ENCODE peak calls at places on chromosomes 6 and 20, in eight cellular contexts. R is endothelial cell of umbilical vein, N is prostate gland, T is heart left ventricle, Y is spleen, C is right lobe of liver, H is lower leg skin, E is tibial nerve. W is an unnamed sample.

GRCh38 chr6:52360028-52360427 is 1.9 kb upstream of the PAQR8 start:
- DNase-seq in R (no peak), N (no peak), T (no peak), Y (no peak), C (no peak), H (no peak), E (no peak), W (no peak)

GRCh38 chr20:6765469-6766058 is 1.9 kb upstream of the BMP2 start:
- DNase-seq in R (peak), N (no peak), T (no peak), Y (no peak), C (no peak), H (no peak), E (no peak), W (no peak)

GRCh38 chr6:141580988-141581387 is 551.7 kb upstream of the GJE1 start:
- DNase-seq in R (no peak), N (no peak), T (no peak), Y (no peak), C (no peak), H (no peak), E (no peak), W (no peak)

GRCh38 chr6:73521351-73522254 is 771 bp upstream of the EEF1A1 start:
- DNase-seq in R (peak), N (no peak), T (peak), Y (peak), C (no peak), H (peak), E (no peak), W (no peak)

GRCh38 chr6:15495375-15495901 is 167.4 kb downstream of the DTNBP1 start:
- DNase-seq in R (no peak), N (no peak), T (no peak), Y (no peak), C (no peak), H (no peak), E (no peak), W (no peak)

GRCh38 chr20:18091624-18092023 is 33.9 kb upstream of the OVOL2 start:
- DNase-seq in R (no peak), N (no peak), T (no peak), Y (no peak), C (peak), H (peak), E (no peak), W (no peak)

GRCh38 chr20:9100721-9101120 is 31.8 kb downstream of the PLCB4 start:
- DNase-seq in R (no peak), N (no peak), T (no peak), Y (no peak), C (no peak), H (no peak), E (no peak), W (no peak)

GRCh38 chr20:41696428-41696827 is 78.3 kb upstream of the CHD6 start:
- DNase-seq in R (no peak), N (no peak), T (no peak), Y (no peak), C (no peak), H (no peak), E (no peak), W (no peak)

GRCh38 chr20:57091748-57092111 is 174.7 kb downstream of the BMP7 start:
- DNase-seq in R (no peak), N (no peak), T (no peak), Y (no peak), C (no peak), H (no peak), E (no peak), W (no peak)

GRCh38 chr6:72348926-72349325 is 272.9 kb upstream of the KCNQ5 start:
- DNase-seq in R (no peak), N (no peak), T (no peak), Y (no peak), C (no peak), H (no peak), E (no peak), W (no peak)

GRCh38 chr6:2961971-2962370 is 9.4 kb downstream of the SERPINB6 start:
- DNase-seq in R (no peak), N (peak), T (no peak), Y (no peak), C (no peak), H (peak), E (no peak), W (no peak)

GRCh38 chr6:35833534-35833933 is 28.4 kb downstream of the LHFPL5 start:
- DNase-seq in R (no peak), N (no peak), T (no peak), Y (no peak), C (no peak), H (no peak), E (no peak), W (no peak)

GRCh38 chr6:107612762-107613415 is 123.0 kb downstream of the SOBP start:
- DNase-seq in R (peak), N (no peak), T (no peak), Y (no peak), C (no peak), H (no peak), E (no peak), W (no peak)

GRCh38 chr6:45192556-45192955 is 135.6 kb upstream of the RUNX2 start:
- DNase-seq in R (no peak), N (no peak), T (no peak), Y (no peak), C (no peak), H (no peak), E (no peak), W (no peak)

GRCh38 chr6:138410972-138411667 is 7.1 kb downstream of the HEBP2 start:
- DNase-seq in R (peak), N (no peak), T (no peak), Y (no peak), C (no peak), H (no peak), E (no peak), W (peak)

GRCh38 chr6:14286634-14287428 is 169.3 kb downstream of the CD83 start:
- DNase-seq in R (no peak), N (no peak), T (no peak), Y (no peak), C (no peak), H (no peak), E (no peak), W (no peak)

GRCh38 chr6:155654474-155654873 is 198.8 kb upstream of the NOX3 start:
- DNase-seq in R (no peak), N (no peak), T (no peak), Y (no peak), C (no peak), H (no peak), E (no peak), W (no peak)

GRCh38 chr6:45049188-45049843 is 278.8 kb upstream of the RUNX2 start:
- DNase-seq in R (peak), N (no peak), T (no peak), Y (no peak), C (no peak), H (no peak), E (no peak), W (peak)

GRCh38 chr6:101114703-101115102 is 233.6 kb upstream of the ASCC3 start:
- DNase-seq in R (no peak), N (no peak), T (no peak), Y (no peak), C (no peak), H (no peak), E (no peak), W (peak)

GRCh38 chr6:88365656-88366055 is 199.5 kb upstream of the CNR1 start:
- DNase-seq in R (no peak), N (no peak), T (no peak), Y (no peak), C (no peak), H (no peak), E (no peak), W (no peak)

GRCh38 chr6:149991838-149992237 is 28.1 kb downstream of the ULBP1 start:
- DNase-seq in R (no peak), N (no peak), T (no peak), Y (no peak), C (no peak), H (peak), E (no peak), W (no peak)

GRCh38 chr20:35363190-35363589 is 48.6 kb downstream of the UQCC1 start:
- DNase-seq in R (no peak), N (no peak), T (no peak), Y (no peak), C (no peak), H (no peak), E (no peak), W (no peak)

GRCh38 chr20:62336329-62336728 is 30.8 kb downstream of the LAMA5 start:
- DNase-seq in R (no peak), N (no peak), T (peak), Y (no peak), C (no peak), H (no peak), E (no peak), W (no peak)

GRCh38 chr20:13320702-13321101 is 99.6 kb downstream of the ISM1 start:
- DNase-seq in R (no peak), N (no peak), T (no peak), Y (no peak), C (no peak), H (no peak), E (no peak), W (no peak)

GRCh38 chr6:169106176-169106575 is 147.5 kb downstream of the THBS2 start:
- DNase-seq in R (no peak), N (no peak), T (no peak), Y (no peak), C (no peak), H (no peak), E (no peak), W (no peak)

GRCh38 chr6:166671434-166672061 is 44.5 kb upstream of the RPS6KA2 start:
- DNase-seq in R (no peak), N (no peak), T (no peak), Y (no peak), C (no peak), H (no peak), E (no peak), W (no peak)

GRCh38 chr6:12001706-12002070 is 10.4 kb upstream of the HIVEP1 start:
- DNase-seq in R (no peak), N (no peak), T (no peak), Y (no peak), C (no peak), H (no peak), E (no peak), W (no peak)

GRCh38 chr6:33995046-33995872 is 150.6 kb downstream of the GRM4 start:
- DNase-seq in R (no peak), N (no peak), T (peak), Y (peak), C (peak), H (peak), E (no peak), W (no peak)

GRCh38 chr20:53599378-53599777 is 5.7 kb upstream of the ZNF217 start:
- DNase-seq in R (no peak), N (no peak), T (no peak), Y (no peak), C (no peak), H (peak), E (no peak), W (no peak)

GRCh38 chr6:40295251-40295949 is 291.8 kb downstream of the LRFN2 start:
- DNase-seq in R (no peak), N (no peak), T (no peak), Y (no peak), C (no peak), H (no peak), E (no peak), W (no peak)

GRCh38 chr6:50442531-50443040 is 270.7 kb upstream of the TFAP2D start:
- DNase-seq in R (no peak), N (no peak), T (no peak), Y (no peak), C (no peak), H (no peak), E (no peak), W (no peak)

GRCh38 chr6:37807656-37808055 is 11.9 kb upstream of the ZFAND3 start:
- DNase-seq in R (no peak), N (no peak), T (no peak), Y (no peak), C (no peak), H (no peak), E (no peak), W (no peak)

GRCh38 chr6:118770112-118770788 is 118.9 kb upstream of the CEP85L start:
- DNase-seq in R (no peak), N (no peak), T (no peak), Y (no peak), C (no peak), H (no peak), E (no peak), W (no peak)

GRCh38 chr6:16982827-16983226 is 119.0 kb upstream of the STMND1 start:
- DNase-seq in R (no peak), N (no peak), T (no peak), Y (no peak), C (peak), H (no peak), E (no peak), W (no peak)

GRCh38 chr6:110410534-110410933 is 4.8 kb downstream of the DDO start:
- DNase-seq in R (no peak), N (no peak), T (no peak), Y (no peak), C (no peak), H (no peak), E (no peak), W (no peak)

GRCh38 chr6:150667977-150668716 is 68.5 kb downstream of the PLEKHG1 start:
- DNase-seq in R (peak), N (peak), T (peak), Y (no peak), C (peak), H (peak), E (peak), W (no peak)

GRCh38 chr6:9634776-9635175 is 780.1 kb downstream of the TFAP2A start:
- DNase-seq in R (no peak), N (no peak), T (no peak), Y (no peak), C (no peak), H (no peak), E (no peak), W (no peak)

GRCh38 chr20:2093200-2093781 is 8.3 kb upstream of the STK35 start:
- DNase-seq in R (no peak), N (no peak), T (no peak), Y (no peak), C (no peak), H (no peak), E (no peak), W (no peak)

GRCh38 chr6:48423640-48424365 is 312.8 kb upstream of the PTCHD4 start:
- DNase-seq in R (no peak), N (no peak), T (no peak), Y (no peak), C (no peak), H (no peak), E (no peak), W (no peak)

GRCh38 chr6:113630365-113630737 is 226.8 kb upstream of the MARCKS start:
- DNase-seq in R (peak), N (no peak), T (no peak), Y (no peak), C (no peak), H (no peak), E (no peak), W (no peak)
- TF ChIP-seq POLR2A in R (no peak), N (no peak), T (no peak), Y (no peak), C (no peak), H (no peak), E (no peak), W (no peak)

DNA sequence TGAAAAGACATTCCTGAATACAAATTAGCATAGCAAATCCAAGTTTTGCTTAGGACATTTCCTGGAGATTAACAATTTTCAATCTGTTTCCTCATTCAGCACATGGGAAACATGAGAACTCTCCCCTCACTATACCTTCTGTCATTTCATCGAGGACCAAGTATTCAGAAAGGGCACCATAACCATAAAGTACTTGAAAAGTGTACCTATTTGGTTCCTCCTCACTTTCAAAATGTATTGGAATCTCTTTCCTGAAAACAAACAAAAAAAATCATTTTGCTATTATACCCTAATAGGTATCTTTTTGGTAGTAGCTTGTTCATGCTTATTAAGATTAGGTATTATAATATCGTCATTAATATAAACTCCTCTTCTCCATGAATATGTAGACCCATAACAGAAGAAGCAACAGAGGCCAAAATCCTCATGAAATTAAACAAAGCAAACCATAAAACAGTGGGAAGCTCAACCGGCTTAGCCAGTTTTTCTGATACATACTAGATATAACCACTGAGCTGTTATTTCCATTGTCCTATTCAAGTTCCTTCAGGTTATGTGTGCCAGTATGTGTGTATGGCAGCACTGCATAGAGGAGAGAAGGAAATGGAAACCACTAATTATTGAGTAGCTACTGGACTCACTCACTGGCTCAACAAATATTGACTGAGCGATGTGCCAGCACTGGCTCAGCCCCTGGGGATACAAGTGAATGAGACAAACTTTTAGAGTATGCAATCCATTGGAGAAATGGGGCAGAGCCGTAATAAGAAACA is 274.0 kb downstream of the MAFB start:
- DNase-seq in R (no peak), N (peak), T (no peak), Y (no peak), C (no peak), H (no peak), E (no peak), W (no peak)
- TF ChIP-seq POLR2A in R (no peak), N (no peak), T (no peak), Y (no peak), C (no peak), H (no peak), E (no peak), W (no peak)

GRCh38 chr20:37528442-37529213 is 952 bp upstream of the BLCAP start:
- DNase-seq in R (no peak), N (no peak), T (no peak), Y (peak), C (peak), H (peak), E (no peak), W (no peak)

GRCh38 chr20:37529214-37529967 is 1.7 kb upstream of the BLCAP start:
- DNase-seq in R (no peak), N (no peak), T (no peak), Y (peak), C (peak), H (peak), E (no peak), W (no peak)

GRCh38 chr20:37526238-37526838 is 1.3 kb downstream of the BLCAP start:
- DNase-seq in R (peak), N (peak), T (no peak), Y (peak), C (peak), H (peak), E (no peak), W (no peak)

GRCh38 chr20:37526839-37527637 is 638 bp downstream of the BLCAP start:
- DNase-seq in R (no peak), N (no peak), T (no peak), Y (peak), C (peak), H (peak), E (no peak), W (peak)

DNA sequence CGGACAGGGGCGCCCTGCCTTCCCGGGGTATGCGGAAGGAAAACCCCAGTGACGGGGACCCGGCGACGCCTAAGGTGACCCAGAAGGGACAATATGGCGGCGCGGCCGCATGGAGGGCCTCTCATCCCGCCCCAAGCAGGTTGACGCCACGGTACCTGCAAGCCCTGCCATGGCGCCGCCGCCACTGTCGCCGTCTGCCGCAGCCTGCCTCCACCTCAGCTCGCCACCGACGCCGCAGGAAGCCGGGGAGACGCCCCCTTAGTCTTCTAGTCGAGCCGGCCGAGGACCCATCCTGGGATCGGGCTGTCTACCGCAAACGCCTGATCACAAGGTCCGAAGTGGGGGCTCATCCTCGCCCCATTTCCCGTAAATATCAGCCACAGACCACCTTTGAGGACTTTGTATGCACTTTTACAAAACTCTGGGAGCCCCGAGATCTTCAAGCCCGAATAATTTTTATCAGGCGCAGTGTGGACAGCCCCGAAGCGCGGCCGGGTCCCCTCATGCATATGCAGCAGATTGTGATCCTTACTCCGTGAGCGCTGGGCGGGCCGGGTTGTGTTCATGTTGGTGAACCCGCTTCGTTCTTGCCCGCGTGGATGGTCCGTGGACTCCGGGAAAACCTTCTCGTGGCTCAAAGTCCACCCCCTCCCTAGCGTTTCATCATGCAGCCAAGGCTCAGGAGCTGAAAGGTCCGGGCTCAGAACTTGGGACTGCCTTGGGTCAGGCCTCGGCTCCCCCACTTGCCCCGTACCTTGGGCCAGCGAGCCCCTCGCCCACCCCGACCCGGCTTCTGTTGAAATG is at the start of gene BLCAP:
- DNase-seq in R (peak), N (peak), T (peak), Y (peak), C (peak), H (peak), E (peak), W (peak)
- TF ChIP-seq POLR2A in R (peak), N (peak), T (peak), Y (peak), C (peak), H (peak), E (peak), W (peak)

GRCh38 chr6:6483168-6483567 is 105.4 kb upstream of the LY86 start:
- DNase-seq in R (no peak), N (no peak), T (no peak), Y (no peak), C (no peak), H (no peak), E (no peak), W (no peak)

GRCh38 chr6:6474170-6474920 is 114.2 kb upstream of the LY86 start:
- DNase-seq in R (no peak), N (no peak), T (no peak), Y (no peak), C (no peak), H (no peak), E (no peak), W (no peak)

GRCh38 chr6:6479706-6480250 is 108.7 kb upstream of the LY86 start:
- DNase-seq in R (no peak), N (no peak), T (no peak), Y (no peak), C (no peak), H (no peak), E (no peak), W (no peak)
- TF ChIP-seq POLR2A in R (no peak), N (no peak), T (no peak), Y (no peak), C (no peak), H (no peak), E (no peak), W (no peak)